ENCODE peak calls at places on chromosomes 2 and 18, in four cellular contexts. One of them, this sample, is unnamed.
A peak's percentile ranks its signal among the peaks of the same experiment; 100 is the strongest.

GRCh38 chr2:176827269-176827668 is 385.3 kb upstream of the HNRNPA3 start:
- DNase-seq in vagina: no peak
- DNase-seq in endothelial cell: no peak
- DNase-seq in adrenal gland: no peak
- DNase-seq in this sample: no peak

GRCh38 chr2:29841386-29842004 is 79.9 kb downstream of the ALK start:
- DNase-seq in endothelial cell: peak; percentile 35
- DNase-seq in vagina: no peak
- DNase-seq in adrenal gland: no peak
- DNase-seq in this sample: no peak

GRCh38 chr2:157840568-157841156 is 35.5 kb downstream of the ACVR1 start:
- DNase-seq in endothelial cell: no peak
- DNase-seq in vagina: no peak
- DNase-seq in adrenal gland: no peak
- DNase-seq in this sample: peak; percentile 54

GRCh38 chr2:16281451-16282330 is 341.3 kb downstream of the MYCN start:
- DNase-seq in adrenal gland: peak; percentile 35
- DNase-seq in endothelial cell: peak; percentile 42
- DNase-seq in vagina: no peak
- DNase-seq in this sample: no peak

GRCh38 chr2:73254343-73255006 is 20.4 kb downstream of the CCT7 start:
- DNase-seq in adrenal gland: no peak
- DNase-seq in vagina: no peak
- DNase-seq in endothelial cell: no peak
- DNase-seq in this sample: no peak

GRCh38 chr2:101223814-101224231 is 28.9 kb upstream of the CNOT11 start:
- DNase-seq in adrenal gland: no peak
- DNase-seq in vagina: no peak
- DNase-seq in endothelial cell: no peak
- DNase-seq in this sample: no peak

GRCh38 chr2:121977326-121977725 is 221.9 kb downstream of the TSN start:
- DNase-seq in vagina: no peak
- DNase-seq in adrenal gland: no peak
- DNase-seq in endothelial cell: no peak
- DNase-seq in this sample: no peak

GRCh38 chr2:241821460-241822263 is 12.7 kb downstream of the NEU4 start:
- DNase-seq in vagina: no peak
- DNase-seq in endothelial cell: peak; percentile 33
- DNase-seq in adrenal gland: peak; percentile 15
- DNase-seq in this sample: no peak

GRCh38 chr2:173520918-173521317 is 166.2 kb downstream of the CDCA7 start:
- DNase-seq in vagina: no peak
- DNase-seq in endothelial cell: no peak
- DNase-seq in adrenal gland: no peak
- DNase-seq in this sample: no peak

GRCh38 chr2:20071397-20072383 is 20.3 kb upstream of the LAPTM4A start:
- DNase-seq in endothelial cell: no peak
- DNase-seq in vagina: peak; percentile 92
- DNase-seq in adrenal gland: peak; percentile 36
- DNase-seq in this sample: no peak

GRCh38 chr18:10402876-10403559 is 51.4 kb upstream of the APCDD1 start:
- DNase-seq in vagina: no peak
- DNase-seq in adrenal gland: no peak
- DNase-seq in endothelial cell: no peak
- DNase-seq in this sample: no peak

GRCh38 chr2:132465917-132466316 is 49.3 kb downstream of the GPR39 start:
- DNase-seq in adrenal gland: no peak
- DNase-seq in endothelial cell: no peak
- DNase-seq in vagina: no peak
- DNase-seq in this sample: no peak

GRCh38 chr2:173195100-173195499 is 119.5 kb downstream of the MAP3K20 start:
- DNase-seq in endothelial cell: no peak
- DNase-seq in adrenal gland: no peak
- DNase-seq in vagina: no peak
- DNase-seq in this sample: no peak

GRCh38 chr18:59918320-59918755 is 18.5 kb downstream of the PMAIP1 start:
- DNase-seq in adrenal gland: peak; percentile 45
- DNase-seq in endothelial cell: no peak
- DNase-seq in vagina: no peak
- DNase-seq in this sample: no peak

GRCh38 chr2:127685410-127686110 is 10.2 kb upstream of the LIMS2 start:
- DNase-seq in endothelial cell: no peak
- DNase-seq in vagina: no peak
- DNase-seq in adrenal gland: no peak
- DNase-seq in this sample: no peak

GRCh38 chr2:24075259-24075658 is 867 bp downstream of the SF3B6 start:
- DNase-seq in endothelial cell: no peak
- DNase-seq in adrenal gland: no peak
- DNase-seq in vagina: no peak
- DNase-seq in this sample: no peak

GRCh38 chr18:67010916-67011315 is 407.0 kb upstream of the CDH19 start:
- DNase-seq in endothelial cell: no peak
- DNase-seq in adrenal gland: no peak
- DNase-seq in vagina: no peak
- DNase-seq in this sample: no peak

GRCh38 chr2:240424341-240425235 is 10.9 kb upstream of the GPC1 start:
- DNase-seq in adrenal gland: peak; percentile 11
- DNase-seq in endothelial cell: no peak
- DNase-seq in vagina: no peak
- DNase-seq in this sample: peak; percentile 62
- TF ChIP-seq CTCF in adrenal gland: no peak
- TF ChIP-seq CTCF in endothelial cell: no peak
- TF ChIP-seq CTCF in vagina: no peak
- TF ChIP-seq CTCF in this sample: no peak

GRCh38 chr2:222610746-222611145 is 45.1 kb downstream of the FARSB start:
- DNase-seq in endothelial cell: no peak
- DNase-seq in adrenal gland: no peak
- DNase-seq in vagina: no peak
- DNase-seq in this sample: no peak
- TF ChIP-seq CTCF in endothelial cell: no peak
- TF ChIP-seq CTCF in adrenal gland: no peak
- TF ChIP-seq CTCF in vagina: no peak
- TF ChIP-seq CTCF in this sample: no peak

GRCh38 chr2:193861557-193861956 is 1666.8 kb upstream of the TMEFF2 start:
- DNase-seq in adrenal gland: no peak
- DNase-seq in vagina: no peak
- DNase-seq in endothelial cell: no peak
- DNase-seq in this sample: no peak
- TF ChIP-seq CTCF in adrenal gland: no peak
- TF ChIP-seq CTCF in vagina: no peak
- TF ChIP-seq CTCF in endothelial cell: peak; percentile 33
- TF ChIP-seq CTCF in this sample: no peak

GRCh38 chr2:202653890-202654289 is 19.1 kb downstream of the FAM117B start:
- DNase-seq in endothelial cell: no peak
- DNase-seq in vagina: no peak
- DNase-seq in adrenal gland: no peak
- DNase-seq in this sample: no peak

GRCh38 chr2:202652119-202652518 is 17.4 kb downstream of the FAM117B start:
- DNase-seq in adrenal gland: no peak
- DNase-seq in endothelial cell: no peak
- DNase-seq in vagina: no peak
- DNase-seq in this sample: no peak

GRCh38 chr2:202660796-202661195 is 26.0 kb downstream of the FAM117B start:
- DNase-seq in adrenal gland: peak; percentile 43
- DNase-seq in endothelial cell: no peak
- DNase-seq in vagina: no peak
- DNase-seq in this sample: no peak

GRCh38 chr2:202657876-202658275 is 23.1 kb downstream of the FAM117B start:
- DNase-seq in adrenal gland: no peak
- DNase-seq in vagina: no peak
- DNase-seq in endothelial cell: no peak
- DNase-seq in this sample: no peak
- TF ChIP-seq CTCF in adrenal gland: no peak
- TF ChIP-seq CTCF in vagina: no peak
- TF ChIP-seq CTCF in endothelial cell: no peak
- TF ChIP-seq CTCF in this sample: no peak

GRCh38 chr2:18425186-18425585 is 135.3 kb downstream of the RDH14 start:
- DNase-seq in endothelial cell: no peak
- DNase-seq in adrenal gland: no peak
- DNase-seq in vagina: no peak
- DNase-seq in this sample: no peak
- TF ChIP-seq CTCF in endothelial cell: no peak
- TF ChIP-seq CTCF in adrenal gland: no peak
- TF ChIP-seq CTCF in vagina: no peak
- TF ChIP-seq CTCF in this sample: no peak

GRCh38 chr2:75465317-75465998 is 95.3 kb downstream of the EVA1A start:
- DNase-seq in vagina: no peak
- DNase-seq in endothelial cell: peak; percentile 10
- DNase-seq in adrenal gland: no peak
- DNase-seq in this sample: no peak
- TF ChIP-seq CTCF in vagina: no peak
- TF ChIP-seq CTCF in endothelial cell: no peak
- TF ChIP-seq CTCF in adrenal gland: no peak
- TF ChIP-seq CTCF in this sample: no peak

DNA sequence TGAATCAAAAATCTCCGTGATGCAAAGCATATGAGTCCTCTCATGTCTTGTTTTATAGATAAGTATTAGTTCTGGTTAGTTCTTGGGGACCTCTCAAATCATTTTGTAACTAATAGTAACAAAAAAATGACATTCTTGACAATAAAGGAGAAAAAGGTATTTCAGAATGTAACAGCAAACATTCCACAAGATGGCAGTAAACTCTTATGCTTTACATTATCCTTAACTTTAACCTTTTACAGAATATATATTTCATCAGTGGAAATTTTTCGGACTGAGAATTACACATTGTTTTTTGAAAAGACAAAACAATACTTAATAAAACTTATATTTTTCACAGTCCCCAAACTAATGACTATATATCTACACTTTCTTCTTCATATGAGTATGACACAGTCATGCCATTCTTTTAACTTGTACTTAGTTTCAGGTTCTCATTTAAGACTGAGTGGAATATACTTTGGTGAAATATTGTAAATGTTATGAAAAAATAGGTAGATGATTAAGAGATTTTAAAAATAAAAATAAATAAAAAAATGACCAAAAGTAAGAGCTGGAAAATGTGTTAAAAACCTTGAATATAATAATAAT is 142.9 kb upstream of the NXPH2 start:
- DNase-seq in adrenal gland: no peak
- DNase-seq in endothelial cell: no peak
- DNase-seq in vagina: no peak
- DNase-seq in this sample: no peak
- TF ChIP-seq CTCF in adrenal gland: no peak
- TF ChIP-seq CTCF in endothelial cell: peak; percentile 46
- TF ChIP-seq CTCF in vagina: no peak
- TF ChIP-seq CTCF in this sample: no peak

GRCh38 chr18:24009246-24009645 is 5.3 kb upstream of the TTC39C start:
- DNase-seq in endothelial cell: no peak
- DNase-seq in adrenal gland: no peak
- DNase-seq in vagina: no peak
- DNase-seq in this sample: no peak

GRCh38 chr18:24006731-24007308 is 7.7 kb upstream of the TTC39C start:
- DNase-seq in endothelial cell: no peak
- DNase-seq in vagina: no peak
- DNase-seq in adrenal gland: no peak
- DNase-seq in this sample: no peak

GRCh38 chr18:24010673-24011072 is 3.9 kb upstream of the TTC39C start:
- DNase-seq in endothelial cell: no peak
- DNase-seq in vagina: no peak
- DNase-seq in adrenal gland: no peak
- DNase-seq in this sample: no peak

GRCh38 chr18:24011095-24011917 is 3.2 kb upstream of the TTC39C start:
- DNase-seq in adrenal gland: no peak
- DNase-seq in vagina: no peak
- DNase-seq in endothelial cell: no peak
- DNase-seq in this sample: no peak

GRCh38 chr18:24009651-24010333 is 4.8 kb upstream of the TTC39C start:
- DNase-seq in endothelial cell: no peak
- DNase-seq in vagina: no peak
- DNase-seq in adrenal gland: no peak
- DNase-seq in this sample: no peak
- TF ChIP-seq CTCF in endothelial cell: no peak
- TF ChIP-seq CTCF in vagina: no peak
- TF ChIP-seq CTCF in adrenal gland: no peak
- TF ChIP-seq CTCF in this sample: no peak

This sample was measured in tibial artery.